ENCODE peak calls at places on chromosome 20, in seven cellular contexts. B, P, Q, Z, R, E and F are unnamed samples.

GRCh38 chr20:49313271-49313670 is 35.4 kb upstream of the ZNFX1 start:
- DNase-seq in Q (no peak), P (no peak), Z (no peak), E (no peak), R (no peak), B (no peak), F (no peak)

GRCh38 chr20:25087186-25087929 is 5.4 kb upstream of the VSX1 start:
- DNase-seq in Z (no peak), P (no peak), Q (no peak), R (no peak), B (no peak), E (no peak), F (no peak)

GRCh38 chr20:18288748-18289705 is 700 bp downstream of the ZNF133 start:
- DNase-seq in Q (peak), R (no peak), B (peak), E (peak), P (no peak), Z (no peak), F (peak)

GRCh38 chr20:16740365-16741072 is 7.6 kb upstream of the OTOR start:
- DNase-seq in E (no peak), Z (no peak), Q (no peak), P (no peak), B (no peak), R (no peak), F (no peak)

GRCh38 chr20:41786158-41786557 is 168.0 kb upstream of the CHD6 start:
- DNase-seq in R (no peak), E (no peak), P (no peak), B (peak), Z (no peak), Q (peak), F (no peak)

GRCh38 chr20:57611605-57612311 is 8.5 kb downstream of the ZBP1 start:
- DNase-seq in Z (peak), R (no peak), E (no peak), P (no peak), Q (no peak), B (no peak), F (no peak)

GRCh38 chr20:53148764-53149163 is 176.6 kb downstream of the TSHZ2 start:
- DNase-seq in B (no peak), P (no peak), Q (no peak), Z (no peak), R (no peak), E (no peak), F (no peak)

GRCh38 chr20:61260905-61261304 is 8.8 kb downstream of the CDH4 start:
- DNase-seq in E (no peak), Z (no peak), B (no peak), Q (no peak), P (no peak), R (no peak), F (no peak)

GRCh38 chr20:16821211-16822089 is 73.3 kb downstream of the OTOR start:
- DNase-seq in Z (no peak), E (peak), P (no peak), R (no peak), B (peak), Q (peak), F (peak)

GRCh38 chr20:59751075-59751711 is 146.9 kb downstream of the PHACTR3 start:
- DNase-seq in B (peak), E (peak), Q (peak), P (peak), R (peak), Z (peak), F (peak)

GRCh38 chr20:59064214-59064722 is 21.7 kb upstream of the PRELID3B start:
- DNase-seq in P (no peak), Z (no peak), B (no peak), E (no peak), R (no peak), Q (no peak), F (no peak)

GRCh38 chr20:23132293-23132929 is 46.3 kb upstream of the CD93 start:
- DNase-seq in B (no peak), P (no peak), Q (no peak), Z (no peak), R (peak), E (no peak), F (peak)

GRCh38 chr20:38762174-38762573 is 13.9 kb downstream of the ACTR5 start:
- DNase-seq in R (no peak), B (no peak), P (no peak), E (no peak), Q (no peak), Z (no peak), F (no peak)

GRCh38 chr20:10359621-10360040 is 74.4 kb downstream of the MKKS start:
- DNase-seq in R (no peak), P (no peak), Q (peak), E (no peak), B (peak), Z (no peak), F (no peak)

GRCh38 chr20:32968833-32969241 is 35.4 kb downstream of the SUN5 start:
- DNase-seq in R (peak), Q (no peak), B (no peak), E (no peak), Z (peak), P (peak), F (peak)

GRCh38 chr20:54048489-54048888 is 21.9 kb downstream of the BCAS1 start:
- DNase-seq in P (no peak), Z (no peak), E (peak), B (peak), R (no peak), Q (no peak), F (peak)

GRCh38 chr20:19758888-19759331 is 852 bp downstream of the RIN2 start:
- DNase-seq in P (peak), B (peak), Q (no peak), E (no peak), Z (peak), R (peak), F (peak)

GRCh38 chr20:46683068-46683477 is 6.2 kb downstream of the TP53RK start:
- DNase-seq in Q (no peak), P (no peak), R (no peak), E (no peak), B (no peak), Z (no peak), F (no peak)

GRCh38 chr20:46823271-46823747 is 71.3 kb upstream of the EYA2 start:
- DNase-seq in E (no peak), Q (no peak), Z (no peak), R (no peak), P (no peak), B (no peak), F (peak)

GRCh38 chr20:58466309-58466708 is 48.9 kb downstream of the APCDD1L start:
- DNase-seq in R (no peak), Z (no peak), B (no peak), Q (no peak), P (no peak), E (no peak), F (no peak)

GRCh38 chr20:33578510-33578909 is 83.6 kb upstream of the C20orf144 start:
- DNase-seq in P (no peak), Q (peak), Z (no peak), R (no peak), E (peak), B (peak), F (peak)

GRCh38 chr20:57560554-57561355 is at the start of gene PCK1:
- DNase-seq in R (no peak), P (no peak), Z (peak), B (no peak), E (no peak), Q (peak), F (peak)

GRCh38 chr20:22999756-23000155 is 35.4 kb upstream of the SSTR4 start:
- DNase-seq in E (peak), R (no peak), B (no peak), Q (peak), P (no peak), Z (no peak), F (peak)

GRCh38 chr20:50008007-50008406 is 25.2 kb downstream of the SNAI1 start:
- DNase-seq in P (no peak), B (no peak), Q (no peak), E (no peak), R (no peak), Z (no peak), F (no peak)

GRCh38 chr20:57671662-57672061 is 38.2 kb downstream of the PMEPA1 start:
- DNase-seq in E (no peak), Q (no peak), R (no peak), P (no peak), B (no peak), Z (no peak), F (no peak)

DNA sequence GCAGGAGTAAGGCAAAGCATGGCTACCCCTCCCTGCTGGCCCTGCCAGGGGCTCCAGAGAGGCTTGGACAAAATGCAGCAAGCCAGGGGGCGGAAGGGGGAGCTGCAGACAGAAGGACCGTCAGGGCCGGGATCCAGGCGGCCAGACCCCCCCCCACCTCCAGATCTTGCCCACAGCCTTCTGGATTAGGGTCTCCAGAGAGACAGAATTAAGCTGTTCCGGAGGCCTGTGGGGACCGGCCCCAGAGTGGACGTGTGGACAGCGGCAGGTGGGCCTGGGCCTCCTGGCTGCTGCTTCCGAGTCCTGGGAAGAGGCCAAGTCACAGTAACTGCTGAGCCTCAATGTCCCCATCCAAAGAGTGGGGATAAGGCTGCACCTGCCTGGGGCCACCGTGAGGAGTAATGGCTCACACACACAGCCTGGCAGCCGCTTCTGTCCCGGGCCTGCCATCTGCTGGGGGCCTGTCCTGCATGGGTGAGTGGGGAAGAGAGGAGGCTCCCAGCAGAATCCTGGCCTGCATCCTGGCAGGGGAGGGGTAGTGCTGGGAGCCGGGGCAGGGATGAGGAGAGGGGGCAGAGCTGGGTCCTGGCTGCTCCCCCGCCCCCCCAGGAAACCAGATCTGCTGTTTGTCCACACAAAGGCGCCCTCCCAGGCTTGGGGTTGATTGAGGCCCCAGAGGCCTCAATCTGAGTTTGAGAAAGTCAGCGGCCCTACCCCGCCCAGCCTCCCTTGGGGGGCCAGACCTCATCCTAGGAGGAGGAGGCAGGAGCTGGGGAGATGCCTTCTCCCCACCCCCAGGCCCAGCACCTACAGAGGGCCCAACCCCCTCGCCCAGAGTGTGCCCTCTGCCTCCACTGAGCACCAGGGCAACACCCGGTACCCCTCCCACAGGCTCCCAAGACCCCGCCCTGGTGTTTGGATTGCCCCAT is 3.9 kb downstream of the LAMA5 start:
- DNase-seq in P (no peak), Q (no peak), B (peak), E (no peak), Z (peak), R (peak), F (no peak)
- TF ChIP-seq CTCF in P (no peak), Q (no peak), B (no peak), E (no peak), Z (no peak), R (no peak), F (no peak)

GRCh38 chr20:21699216-21699508 is 6.3 kb upstream of the PAX1 start:
- DNase-seq in E (no peak), R (no peak), B (no peak), P (no peak), Q (no peak), Z (no peak), F (no peak)
- TF ChIP-seq CTCF in E (no peak), R (no peak), B (no peak), P (no peak), Q (no peak), Z (no peak), F (no peak)

GRCh38 chr20:44910690-44911262 is 916 bp downstream of the PABPC1L start:
- DNase-seq in B (peak), P (no peak), Z (no peak), E (no peak), Q (no peak), R (no peak), F (no peak)
- TF ChIP-seq CTCF in B (no peak), P (no peak), Z (no peak), E (no peak), Q (no peak), R (no peak), F (no peak)

GRCh38 chr20:36298061-36298460 is 8.1 kb upstream of the DLGAP4 start:
- DNase-seq in Q (no peak), Z (no peak), E (no peak), B (no peak), P (no peak), R (peak), F (no peak)
- TF ChIP-seq CTCF in Q (no peak), Z (no peak), E (no peak), B (no peak), P (no peak), R (no peak), F (no peak)

DNA sequence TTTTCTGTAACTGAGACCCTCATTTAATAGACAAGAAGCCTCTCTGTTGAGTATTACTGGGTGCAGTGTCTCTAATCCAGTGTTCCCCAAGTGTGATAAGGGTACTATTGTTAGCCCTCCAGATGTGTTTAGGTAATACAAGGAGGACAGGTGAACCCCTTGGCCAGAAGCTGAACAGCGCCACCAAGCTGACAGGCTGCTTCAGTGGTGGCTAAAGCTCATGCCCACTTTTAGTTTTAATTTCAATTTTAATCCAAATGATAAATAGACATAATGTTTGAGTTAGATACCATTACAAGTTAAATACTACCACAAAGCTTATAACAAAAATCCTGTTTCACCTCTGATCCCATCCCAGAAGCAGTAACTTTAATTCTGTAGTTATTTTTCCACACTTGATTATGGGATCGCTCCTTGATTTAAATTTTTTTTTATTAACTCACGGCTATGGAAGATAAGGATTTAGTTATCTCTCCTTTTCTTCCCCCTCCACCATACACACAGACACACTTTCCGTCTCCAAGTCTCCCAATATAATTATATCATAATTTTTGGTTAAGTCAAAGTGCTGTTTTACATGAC is 8.3 kb upstream of the STK35 start:
- DNase-seq in Q (no peak), E (no peak), Z (no peak), B (peak), P (no peak), R (no peak), F (peak)
- TF ChIP-seq CTCF in Q (peak), E (peak), Z (peak), B (peak), P (peak), R (no peak), F (peak)